ENCODE peak calls at places on chromosomes 7 and 10, in seven cellular contexts. One of them, this sample, is unnamed.

GRCh38 chr10:88538038-88538437 is 45.1 kb downstream of the RNLS start:
- DNase-seq in psoas muscle: no peak
- DNase-seq in GM10248: no peak
- DNase-seq in OCI-LY7: no peak
- DNase-seq in Calu3: no peak
- DNase-seq in tibial artery: no peak
- DNase-seq in endothelial cell: no peak
- DNase-seq in this sample: no peak

GRCh38 chr10:131574363-131574706 is 262.8 kb upstream of the TCERG1L start:
- DNase-seq in psoas muscle: no peak
- DNase-seq in GM10248: no peak
- DNase-seq in OCI-LY7: no peak
- DNase-seq in Calu3: no peak
- DNase-seq in tibial artery: peak
- DNase-seq in endothelial cell: no peak
- DNase-seq in this sample: no peak

GRCh38 chr10:75469018-75469616 is 37.7 kb downstream of the LRMDA start:
- DNase-seq in psoas muscle: peak
- DNase-seq in GM10248: no peak
- DNase-seq in OCI-LY7: no peak
- DNase-seq in Calu3: peak
- DNase-seq in tibial artery: peak
- DNase-seq in endothelial cell: no peak
- DNase-seq in this sample: no peak

GRCh38 chr10:103096130-103096529 is 96.9 kb downstream of the NT5C2 start:
- DNase-seq in psoas muscle: no peak
- DNase-seq in GM10248: no peak
- DNase-seq in OCI-LY7: peak
- DNase-seq in Calu3: no peak
- DNase-seq in tibial artery: no peak
- DNase-seq in endothelial cell: no peak
- DNase-seq in this sample: no peak

GRCh38 chr7:16062269-16062668 is 359.1 kb downstream of the CRPPA start:
- DNase-seq in psoas muscle: no peak
- DNase-seq in GM10248: no peak
- DNase-seq in OCI-LY7: no peak
- DNase-seq in Calu3: no peak
- DNase-seq in tibial artery: no peak
- DNase-seq in endothelial cell: no peak
- DNase-seq in this sample: no peak

GRCh38 chr7:8982338-8982994 is 549.1 kb downstream of the NXPH1 start:
- DNase-seq in psoas muscle: no peak
- DNase-seq in GM10248: no peak
- DNase-seq in OCI-LY7: no peak
- DNase-seq in Calu3: no peak
- DNase-seq in tibial artery: no peak
- DNase-seq in endothelial cell: no peak
- DNase-seq in this sample: no peak

GRCh38 chr10:6017781-6018354 is 40.5 kb upstream of the IL15RA start:
- DNase-seq in psoas muscle: no peak
- DNase-seq in GM10248: no peak
- DNase-seq in OCI-LY7: no peak
- DNase-seq in Calu3: no peak
- DNase-seq in tibial artery: no peak
- DNase-seq in endothelial cell: no peak
- DNase-seq in this sample: no peak

GRCh38 chr7:132472463-132473120 is 103.7 kb downstream of the PLXNA4 start:
- DNase-seq in psoas muscle: peak
- DNase-seq in GM10248: no peak
- DNase-seq in OCI-LY7: no peak
- DNase-seq in Calu3: no peak
- DNase-seq in tibial artery: peak
- DNase-seq in endothelial cell: no peak
- DNase-seq in this sample: no peak

GRCh38 chr10:129718548-129719414 is 245.3 kb downstream of the EBF3 start:
- DNase-seq in psoas muscle: no peak
- DNase-seq in GM10248: no peak
- DNase-seq in OCI-LY7: no peak
- DNase-seq in Calu3: no peak
- DNase-seq in tibial artery: peak
- DNase-seq in endothelial cell: no peak
- DNase-seq in this sample: no peak

GRCh38 chr10:10315989-10316388 is 701.7 kb upstream of the CELF2 start:
- DNase-seq in psoas muscle: no peak
- DNase-seq in GM10248: no peak
- DNase-seq in OCI-LY7: no peak
- DNase-seq in Calu3: no peak
- DNase-seq in tibial artery: no peak
- DNase-seq in endothelial cell: no peak
- DNase-seq in this sample: no peak

GRCh38 chr10:49163741-49164140 is 24.4 kb downstream of the TMEM273 start:
- DNase-seq in psoas muscle: no peak
- DNase-seq in GM10248: no peak
- DNase-seq in OCI-LY7: no peak
- DNase-seq in Calu3: no peak
- DNase-seq in tibial artery: no peak
- DNase-seq in endothelial cell: no peak
- DNase-seq in this sample: no peak

GRCh38 chr7:8063706-8064297 is 95.2 kb downstream of the GLCCI1 start:
- DNase-seq in psoas muscle: no peak
- DNase-seq in GM10248: no peak
- DNase-seq in OCI-LY7: no peak
- DNase-seq in Calu3: no peak
- DNase-seq in tibial artery: no peak
- DNase-seq in endothelial cell: no peak
- DNase-seq in this sample: no peak

GRCh38 chr7:141430426-141431142 is 120.6 kb upstream of the AGK start:
- DNase-seq in psoas muscle: no peak
- DNase-seq in GM10248: no peak
- DNase-seq in OCI-LY7: no peak
- DNase-seq in Calu3: no peak
- DNase-seq in tibial artery: no peak
- DNase-seq in endothelial cell: no peak
- DNase-seq in this sample: no peak

GRCh38 chr10:43653746-43654145 is 5.1 kb upstream of the ZNF32 start:
- DNase-seq in psoas muscle: no peak
- DNase-seq in GM10248: no peak
- DNase-seq in OCI-LY7: no peak
- DNase-seq in Calu3: no peak
- DNase-seq in tibial artery: no peak
- DNase-seq in endothelial cell: no peak
- DNase-seq in this sample: no peak

GRCh38 chr7:36726311-36726710 is 2.0 kb upstream of the AOAH start:
- DNase-seq in psoas muscle: no peak
- DNase-seq in GM10248: no peak
- DNase-seq in OCI-LY7: no peak
- DNase-seq in Calu3: no peak
- DNase-seq in tibial artery: no peak
- DNase-seq in endothelial cell: no peak
- DNase-seq in this sample: no peak
- TF ChIP-seq CTCF in psoas muscle: no peak
- TF ChIP-seq CTCF in GM10248: no peak
- TF ChIP-seq CTCF in OCI-LY7: no peak
- TF ChIP-seq CTCF in Calu3: no peak
- TF ChIP-seq CTCF in tibial artery: no peak
- TF ChIP-seq CTCF in endothelial cell: no peak
- TF ChIP-seq CTCF in this sample: no peak

GRCh38 chr7:74023037-74023436 is 4.9 kb upstream of the ELN start:
- DNase-seq in psoas muscle: peak
- DNase-seq in GM10248: no peak
- DNase-seq in OCI-LY7: no peak
- DNase-seq in Calu3: peak
- DNase-seq in tibial artery: peak
- DNase-seq in endothelial cell: no peak
- DNase-seq in this sample: no peak
- TF ChIP-seq CTCF in psoas muscle: no peak
- TF ChIP-seq CTCF in GM10248: no peak
- TF ChIP-seq CTCF in OCI-LY7: no peak
- TF ChIP-seq CTCF in Calu3: no peak
- TF ChIP-seq CTCF in tibial artery: peak
- TF ChIP-seq CTCF in endothelial cell: no peak
- TF ChIP-seq CTCF in this sample: no peak

DNA sequence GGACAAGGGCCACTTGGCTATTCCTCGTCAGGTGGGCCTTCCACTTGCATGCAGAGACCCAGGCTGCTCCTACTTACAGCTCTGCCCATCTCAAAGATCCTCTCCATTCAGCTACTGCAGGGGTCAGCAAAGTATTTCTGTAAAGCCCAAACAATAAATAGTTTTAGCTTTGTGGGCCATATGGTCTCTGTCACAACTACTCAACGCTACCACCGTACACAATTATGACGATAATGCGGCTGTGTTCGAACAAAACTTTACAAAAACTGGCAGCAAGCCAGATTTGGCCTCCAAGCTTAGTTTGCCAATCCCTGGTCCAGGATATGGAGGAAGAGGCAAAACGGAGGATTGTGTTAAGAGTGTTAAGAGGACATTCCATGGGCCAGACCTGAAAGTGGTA is 12.8 kb downstream of the RAB11FIP2 start:
- DNase-seq in psoas muscle: no peak
- DNase-seq in GM10248: no peak
- DNase-seq in OCI-LY7: no peak
- DNase-seq in Calu3: no peak
- DNase-seq in tibial artery: no peak
- DNase-seq in endothelial cell: no peak
- DNase-seq in this sample: no peak
- TF ChIP-seq CTCF in psoas muscle: no peak
- TF ChIP-seq CTCF in GM10248: no peak
- TF ChIP-seq CTCF in OCI-LY7: no peak
- TF ChIP-seq CTCF in Calu3: no peak
- TF ChIP-seq CTCF in tibial artery: no peak
- TF ChIP-seq CTCF in endothelial cell: no peak
- TF ChIP-seq CTCF in this sample: no peak

DNA sequence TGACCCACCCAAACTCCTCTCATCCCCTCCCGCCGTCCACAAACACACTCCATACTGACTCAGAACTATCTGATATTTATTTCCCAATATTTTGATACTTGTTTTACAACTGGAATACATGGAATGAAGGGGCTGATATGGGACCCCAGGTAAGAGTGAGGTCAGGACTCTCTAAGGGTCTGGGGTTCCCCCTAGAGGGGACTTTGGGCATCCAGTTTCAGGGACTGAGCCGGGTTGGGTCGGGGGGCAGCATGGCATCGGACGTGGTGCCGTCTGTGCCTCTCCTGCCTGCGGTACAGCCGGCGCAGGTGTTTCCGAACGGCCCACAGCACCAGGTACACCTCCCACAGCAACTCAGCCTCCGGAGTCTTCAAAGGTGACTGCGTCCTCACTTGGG is 7.5 kb downstream of the SPACDR start:
- DNase-seq in psoas muscle: no peak
- DNase-seq in GM10248: no peak
- DNase-seq in OCI-LY7: no peak
- DNase-seq in Calu3: no peak
- DNase-seq in tibial artery: no peak
- DNase-seq in endothelial cell: no peak
- DNase-seq in this sample: no peak
- TF ChIP-seq CTCF in psoas muscle: no peak
- TF ChIP-seq CTCF in GM10248: no peak
- TF ChIP-seq CTCF in OCI-LY7: peak
- TF ChIP-seq CTCF in Calu3: no peak
- TF ChIP-seq CTCF in tibial artery: no peak
- TF ChIP-seq CTCF in endothelial cell: no peak
- TF ChIP-seq CTCF in this sample: no peak

GRCh38 chr10:127649642-127650041 is 87.3 kb upstream of the FOXI2 start:
- DNase-seq in psoas muscle: no peak
- DNase-seq in GM10248: no peak
- DNase-seq in OCI-LY7: peak
- DNase-seq in Calu3: peak
- DNase-seq in tibial artery: no peak
- DNase-seq in endothelial cell: peak
- DNase-seq in this sample: no peak
- TF ChIP-seq CTCF in psoas muscle: no peak
- TF ChIP-seq CTCF in GM10248: no peak
- TF ChIP-seq CTCF in OCI-LY7: peak
- TF ChIP-seq CTCF in Calu3: no peak
- TF ChIP-seq CTCF in tibial artery: no peak
- TF ChIP-seq CTCF in endothelial cell: no peak
- TF ChIP-seq CTCF in this sample: no peak

DNA sequence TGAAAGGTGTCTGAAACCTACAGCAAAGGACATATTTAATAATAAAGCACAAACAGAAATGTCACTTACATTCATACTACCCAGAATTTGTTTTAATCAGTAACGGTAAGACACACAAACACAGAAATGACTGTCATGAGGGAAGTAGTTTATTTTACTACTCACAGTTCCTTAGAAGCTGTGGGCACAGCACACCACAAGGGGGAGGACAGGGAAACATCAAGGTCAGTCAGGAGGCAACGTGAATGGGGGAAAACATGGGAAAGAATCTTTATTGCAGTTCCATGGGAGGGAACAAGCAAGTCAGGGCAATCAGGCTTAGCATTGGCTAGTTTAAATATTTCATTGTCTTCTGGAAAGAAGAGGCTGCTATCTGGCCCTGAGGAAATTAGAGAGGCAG is 123.8 kb upstream of the PDSS1 start:
- DNase-seq in psoas muscle: no peak
- DNase-seq in GM10248: no peak
- DNase-seq in OCI-LY7: no peak
- DNase-seq in Calu3: no peak
- DNase-seq in tibial artery: no peak
- DNase-seq in endothelial cell: no peak
- DNase-seq in this sample: no peak
- TF ChIP-seq CTCF in psoas muscle: no peak
- TF ChIP-seq CTCF in GM10248: no peak
- TF ChIP-seq CTCF in OCI-LY7: no peak
- TF ChIP-seq CTCF in Calu3: peak
- TF ChIP-seq CTCF in tibial artery: no peak
- TF ChIP-seq CTCF in endothelial cell: peak
- TF ChIP-seq CTCF in this sample: no peak

GRCh38 chr10:64271508-64271907 is 750.3 kb downstream of the REEP3 start:
- DNase-seq in psoas muscle: no peak
- DNase-seq in GM10248: no peak
- DNase-seq in OCI-LY7: no peak
- DNase-seq in Calu3: no peak
- DNase-seq in tibial artery: no peak
- DNase-seq in endothelial cell: no peak
- DNase-seq in this sample: no peak

GRCh38 chr10:64277536-64277935 is 756.3 kb downstream of the REEP3 start:
- DNase-seq in psoas muscle: no peak
- DNase-seq in GM10248: no peak
- DNase-seq in OCI-LY7: no peak
- DNase-seq in Calu3: no peak
- DNase-seq in tibial artery: no peak
- DNase-seq in endothelial cell: no peak
- DNase-seq in this sample: no peak

GRCh38 chr10:64275774-64276173 is 754.6 kb downstream of the REEP3 start:
- DNase-seq in psoas muscle: no peak
- DNase-seq in GM10248: no peak
- DNase-seq in OCI-LY7: no peak
- DNase-seq in Calu3: no peak
- DNase-seq in tibial artery: no peak
- DNase-seq in endothelial cell: no peak
- DNase-seq in this sample: no peak

DNA sequence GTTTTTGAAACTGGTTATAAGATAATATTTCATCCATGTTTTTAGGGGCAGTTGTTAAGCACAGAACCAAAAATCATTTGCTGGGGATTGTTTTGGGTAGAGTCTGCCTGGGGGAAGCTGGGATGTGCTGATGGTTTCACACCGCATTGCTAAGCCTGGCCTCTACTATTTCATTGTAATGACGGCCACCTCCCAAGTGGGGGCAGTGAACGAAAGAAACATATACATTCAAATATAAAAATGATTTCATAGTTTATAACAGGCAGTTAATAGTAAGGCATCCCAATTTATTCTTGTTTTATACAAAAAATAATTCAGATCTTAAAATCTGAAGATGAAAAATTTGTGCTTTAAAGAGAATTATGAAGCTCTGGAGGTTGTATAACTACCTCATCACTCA is 750.8 kb downstream of the REEP3 start:
- DNase-seq in psoas muscle: no peak
- DNase-seq in GM10248: no peak
- DNase-seq in OCI-LY7: no peak
- DNase-seq in Calu3: peak
- DNase-seq in tibial artery: no peak
- DNase-seq in endothelial cell: no peak
- DNase-seq in this sample: no peak
- TF ChIP-seq CTCF in psoas muscle: no peak
- TF ChIP-seq CTCF in GM10248: peak
- TF ChIP-seq CTCF in OCI-LY7: peak
- TF ChIP-seq CTCF in Calu3: peak
- TF ChIP-seq CTCF in tibial artery: no peak
- TF ChIP-seq CTCF in endothelial cell: peak
- TF ChIP-seq CTCF in this sample: no peak